ENCODE peak calls at places on chromosomes 2 and 18, in ten cellular contexts. One of them, this sample, is unnamed.

GRCh38 chr18:70289351-70290330 is 796 bp downstream of the SOCS6 start:
- DNase-seq in AG04450: no peak
- DNase-seq in T-helper 1 cell: no peak
- DNase-seq in central memory CD4-positive, alpha-beta T cell: no peak
- DNase-seq in C1 segment of cervical spinal cord: peak; percentile 43
- DNase-seq in foreskin fibroblast: peak; percentile 54
- DNase-seq in NCI-H226: no peak
- DNase-seq in T1000: no peak
- DNase-seq in BJ: no peak
- DNase-seq in HFFc6: peak; percentile 14
- DNase-seq in this sample: no peak

GRCh38 chr18:47387864-47388263 is 136.4 kb upstream of the SKOR2 start:
- DNase-seq in C1 segment of cervical spinal cord: no peak
- DNase-seq in foreskin fibroblast: no peak
- DNase-seq in BJ: no peak
- DNase-seq in T1000: no peak
- DNase-seq in central memory CD4-positive, alpha-beta T cell: no peak
- DNase-seq in HFFc6: no peak
- DNase-seq in T-helper 1 cell: no peak
- DNase-seq in NCI-H226: no peak
- DNase-seq in AG04450: no peak
- DNase-seq in this sample: no peak

GRCh38 chr2:18154812-18155211 is 276.3 kb downstream of the KCNS3 start:
- DNase-seq in T1000: no peak
- DNase-seq in foreskin fibroblast: no peak
- DNase-seq in HFFc6: peak; percentile 5
- DNase-seq in BJ: no peak
- DNase-seq in AG04450: no peak
- DNase-seq in central memory CD4-positive, alpha-beta T cell: no peak
- DNase-seq in C1 segment of cervical spinal cord: no peak
- DNase-seq in T-helper 1 cell: no peak
- DNase-seq in NCI-H226: no peak
- DNase-seq in this sample: no peak

GRCh38 chr2:235634435-235635152 is 140.8 kb downstream of the AGAP1 start:
- DNase-seq in T1000: no peak
- DNase-seq in BJ: no peak
- DNase-seq in HFFc6: peak; percentile 56
- DNase-seq in C1 segment of cervical spinal cord: no peak
- DNase-seq in T-helper 1 cell: no peak
- DNase-seq in AG04450: no peak
- DNase-seq in foreskin fibroblast: peak; percentile 54
- DNase-seq in NCI-H226: no peak
- DNase-seq in central memory CD4-positive, alpha-beta T cell: no peak
- DNase-seq in this sample: no peak

GRCh38 chr18:67980241-67980640 is 463.7 kb upstream of the DSEL start:
- DNase-seq in foreskin fibroblast: no peak
- DNase-seq in BJ: no peak
- DNase-seq in C1 segment of cervical spinal cord: no peak
- DNase-seq in T-helper 1 cell: no peak
- DNase-seq in NCI-H226: no peak
- DNase-seq in T1000: no peak
- DNase-seq in central memory CD4-positive, alpha-beta T cell: no peak
- DNase-seq in AG04450: no peak
- DNase-seq in HFFc6: no peak
- DNase-seq in this sample: no peak

GRCh38 chr2:10717630-10718029 is 3.8 kb upstream of the ATP6V1C2 start:
- DNase-seq in BJ: peak; percentile 35
- DNase-seq in C1 segment of cervical spinal cord: no peak
- DNase-seq in AG04450: peak; percentile 2
- DNase-seq in central memory CD4-positive, alpha-beta T cell: no peak
- DNase-seq in foreskin fibroblast: peak; percentile 83
- DNase-seq in HFFc6: peak; percentile 36
- DNase-seq in T-helper 1 cell: no peak
- DNase-seq in NCI-H226: peak; percentile 74
- DNase-seq in T1000: peak; percentile 3
- DNase-seq in this sample: no peak

GRCh38 chr2:27258051-27258450 is 4.8 kb downstream of the SLC30A3 start:
- DNase-seq in T1000: no peak
- DNase-seq in T-helper 1 cell: no peak
- DNase-seq in C1 segment of cervical spinal cord: no peak
- DNase-seq in AG04450: no peak
- DNase-seq in foreskin fibroblast: no peak
- DNase-seq in BJ: no peak
- DNase-seq in NCI-H226: no peak
- DNase-seq in central memory CD4-positive, alpha-beta T cell: no peak
- DNase-seq in HFFc6: no peak
- DNase-seq in this sample: no peak

GRCh38 chr2:135744761-135745314 is 3.2 kb downstream of the UBXN4 start:
- DNase-seq in T1000: no peak
- DNase-seq in HFFc6: peak; percentile 17
- DNase-seq in foreskin fibroblast: peak; percentile 66
- DNase-seq in AG04450: no peak
- DNase-seq in central memory CD4-positive, alpha-beta T cell: no peak
- DNase-seq in NCI-H226: no peak
- DNase-seq in BJ: no peak
- DNase-seq in C1 segment of cervical spinal cord: no peak
- DNase-seq in T-helper 1 cell: no peak
- DNase-seq in this sample: peak; percentile 46

GRCh38 chr2:63834401-63834800 is 7.3 kb upstream of the UGP2 start:
- DNase-seq in T1000: no peak
- DNase-seq in C1 segment of cervical spinal cord: no peak
- DNase-seq in NCI-H226: no peak
- DNase-seq in AG04450: no peak
- DNase-seq in T-helper 1 cell: no peak
- DNase-seq in foreskin fibroblast: no peak
- DNase-seq in HFFc6: no peak
- DNase-seq in BJ: no peak
- DNase-seq in central memory CD4-positive, alpha-beta T cell: no peak
- DNase-seq in this sample: no peak

GRCh38 chr2:187403568-187404260 is 44.3 kb downstream of the CALCRL start:
- DNase-seq in NCI-H226: no peak
- DNase-seq in central memory CD4-positive, alpha-beta T cell: no peak
- DNase-seq in T1000: no peak
- DNase-seq in AG04450: no peak
- DNase-seq in BJ: no peak
- DNase-seq in C1 segment of cervical spinal cord: no peak
- DNase-seq in HFFc6: no peak
- DNase-seq in foreskin fibroblast: no peak
- DNase-seq in T-helper 1 cell: no peak
- DNase-seq in this sample: no peak